ENCODE peak calls at places on chromosome 20, in five cellular contexts. G, A, Z, B and M are unnamed samples. For H3K36me3, the result is how much of the 10 kb centered on the place peaks cover.

GRCh38 chr20:46767127-46767761 is 57.8 kb downstream of the SLC2A10 start:
- DNase-seq in Z (peak), A (peak), G (peak), B (peak), M (peak)

GRCh38 chr20:20706285-20706684 is 6.2 kb downstream of the RALGAPA2 start:
- DNase-seq in B (no peak), A (no peak), Z (no peak), G (no peak), M (no peak)

GRCh38 chr20:1326031-1326930 is 2.7 kb downstream of the SDCBP2 start:
- DNase-seq in B (peak), Z (no peak), G (no peak), A (no peak), M (peak)

GRCh38 chr20:3716195-3716834 is 3.9 kb upstream of the SIGLEC1 start:
- DNase-seq in G (peak), Z (peak), A (peak), B (peak), M (no peak)

GRCh38 chr20:23050847-23051627 is 1.6 kb upstream of the THBD start:
- DNase-seq in A (peak), G (no peak), Z (peak), B (peak), M (peak)

GRCh38 chr20:50892394-50892793 is 38.8 kb downstream of the ADNP start:
- DNase-seq in A (no peak), G (no peak), Z (no peak), B (no peak), M (no peak)

GRCh38 chr20:48025061-48025515 is 239.8 kb upstream of the SULF2 start:
- DNase-seq in G (peak), Z (peak), A (peak), B (peak), M (no peak)

GRCh38 chr20:43416591-43417228 is 41.0 kb upstream of the SRSF6 start:
- DNase-seq in A (no peak), Z (no peak), B (no peak), G (no peak), M (no peak)

GRCh38 chr20:53826597-53827291 is 233.1 kb upstream of the ZNF217 start:
- DNase-seq in G (no peak), B (no peak), A (no peak), Z (no peak), M (no peak)

GRCh38 chr20:34475979-34476736 is 40.1 kb upstream of the DYNLRB1 start:
- DNase-seq in A (peak), B (peak), G (peak), Z (no peak), M (peak)

GRCh38 chr20:36504295-36504694 is 37.0 kb upstream of the MYL9 start:
- DNase-seq in G (no peak), B (no peak), Z (no peak), A (no peak), M (no peak)

GRCh38 chr20:36506253-36506652 is 35.1 kb upstream of the MYL9 start:
- DNase-seq in B (no peak), G (no peak), A (peak), Z (peak), M (no peak)

DNA sequence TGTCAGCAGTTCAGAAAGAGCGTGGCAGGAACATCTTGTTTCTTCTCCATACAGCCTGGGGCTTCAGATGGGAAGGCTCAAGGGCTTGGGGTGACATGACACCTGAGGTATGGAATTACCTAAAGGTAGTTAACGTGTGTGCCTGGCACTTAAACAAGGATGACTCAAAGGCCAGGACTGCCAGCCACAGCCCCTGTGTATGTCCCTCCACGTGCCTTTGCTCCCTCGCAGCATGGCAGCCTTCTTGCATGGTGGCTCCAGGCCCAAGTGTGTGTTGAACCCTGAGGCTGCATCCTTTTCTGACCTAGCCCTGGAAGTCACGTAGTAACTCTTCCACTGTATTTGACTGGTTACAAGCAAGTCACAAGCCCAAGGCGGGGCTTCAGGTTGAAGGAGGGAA is 33.6 kb upstream of the MYL9 start:
- DNase-seq in G (no peak), B (no peak), A (peak), Z (no peak), M (no peak)
- H3K36me3 ChIP-seq in G (half or more), B (under half), A (under half), Z (under half), M (under half)

GRCh38 chr20:35601021-35601973 is 14.3 kb upstream of the SPAG4 start:
- DNase-seq in A (no peak), G (peak), B (peak), Z (peak), M (peak)
- H3K4me3 ChIP-seq in A (no peak), G (peak), B (peak), Z (peak), M (peak)

GRCh38 chr20:60804918-60805631 is 447.0 kb upstream of the CDH4 start:
- DNase-seq in B (no peak), Z (peak), G (no peak), A (no peak), M (no peak)
- H3K9ac ChIP-seq in B (no peak), Z (no peak), G (no peak), A (no peak), M (no peak)

GRCh38 chr20:10877345-10877744 is 203.5 kb upstream of the JAG1 start:
- DNase-seq in G (no peak), Z (no peak), A (no peak), B (no peak), M (no peak)
- H3K36me3 ChIP-seq in G (under half), Z (under half), A (under half), B (under half), M (under half)

GRCh38 chr20:37596168-37596567 is 68.5 kb upstream of the BLCAP start:
- DNase-seq in Z (no peak), B (no peak), A (no peak), G (no peak), M (no peak)

GRCh38 chr20:37600486-37600885 is 72.8 kb upstream of the BLCAP start:
- DNase-seq in B (no peak), G (no peak), Z (no peak), A (no peak), M (no peak)

GRCh38 chr20:37596890-37597539 is 69.3 kb upstream of the BLCAP start:
- DNase-seq in A (no peak), G (no peak), Z (no peak), B (no peak), M (no peak)

GRCh38 chr20:37598611-37599342 is 71.1 kb upstream of the BLCAP start:
- DNase-seq in G (peak), Z (no peak), B (no peak), A (no peak), M (no peak)

GRCh38 chr20:37598101-37598530 is 70.4 kb upstream of the BLCAP start:
- DNase-seq in A (no peak), B (no peak), G (peak), Z (peak), M (no peak)
- H3K4me3 ChIP-seq in A (no peak), B (no peak), G (no peak), Z (no peak), M (no peak)

GRCh38 chr20:44573501-44573869 is 8.9 kb upstream of the PKIG start:
- DNase-seq in G (no peak), Z (no peak), A (no peak), B (no peak), M (no peak)
- H3K9ac ChIP-seq in G (peak), Z (no peak), A (peak), B (no peak), M (no peak)

DNA sequence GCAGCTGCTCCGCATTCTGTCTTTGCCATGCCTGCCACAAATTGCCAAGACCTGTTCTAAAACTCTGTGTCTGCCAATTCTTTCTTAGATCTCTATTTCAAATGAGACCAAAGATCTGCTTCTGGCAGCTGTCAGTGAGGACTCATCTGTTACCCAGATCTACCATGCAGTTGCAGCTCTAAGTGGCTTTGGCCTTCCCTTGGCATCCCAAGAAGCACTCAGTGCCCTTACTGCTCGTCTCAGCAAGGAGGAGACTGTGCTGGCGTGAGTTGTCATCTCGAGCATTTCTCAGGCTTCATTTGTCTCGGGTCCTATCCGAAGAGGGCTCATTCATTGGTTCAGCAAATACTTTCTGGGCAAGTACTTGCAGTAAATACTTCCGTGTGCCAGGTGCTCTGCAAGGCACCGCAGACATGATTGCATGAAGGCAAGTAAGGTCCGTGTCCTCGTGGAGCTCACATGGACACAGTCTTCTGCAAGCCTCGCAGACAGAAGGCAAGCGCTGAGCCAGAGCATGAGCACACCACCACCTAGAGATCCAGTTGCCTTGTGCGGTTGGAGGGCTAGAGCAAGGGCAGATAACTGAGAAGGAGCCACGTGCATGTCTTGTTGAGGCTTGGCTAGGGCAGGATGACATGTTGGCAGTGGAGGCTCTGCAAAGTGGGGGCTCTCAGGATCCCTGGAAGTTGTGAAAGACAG is 19.8 kb upstream of the MROH8 start:
- DNase-seq in A (no peak), B (no peak), Z (no peak), G (no peak), M (no peak)
- H3K36me3 ChIP-seq in A (half or more), B (under half), Z (under half), G (under half), M (under half)

GRCh38 chr20:62695448-62696414 is 12.9 kb upstream of the NTSR1 start:
- DNase-seq in Z (no peak), A (no peak), G (no peak), B (no peak), M (no peak)

GRCh38 chr20:62698231-62698630 is 10.4 kb upstream of the NTSR1 start:
- DNase-seq in B (no peak), Z (no peak), G (no peak), A (no peak), M (no peak)

GRCh38 chr20:62697468-62697912 is 11.1 kb upstream of the NTSR1 start:
- DNase-seq in G (no peak), Z (no peak), B (no peak), A (no peak), M (no peak)

GRCh38 chr20:62696431-62696957 is 12.1 kb upstream of the NTSR1 start:
- DNase-seq in B (no peak), G (no peak), Z (no peak), A (no peak), M (no peak)

GRCh38 chr20:62696999-62697398 is 11.6 kb upstream of the NTSR1 start:
- DNase-seq in Z (no peak), A (no peak), G (no peak), B (no peak), M (no peak)
- H3K4me3 ChIP-seq in Z (no peak), A (no peak), G (no peak), B (no peak), M (no peak)

GRCh38 chr20:62409086-62409853 is 2.2 kb upstream of the CABLES2 start:
- DNase-seq in Z (no peak), A (no peak), B (no peak), G (no peak), M (no peak)
- H3K9ac ChIP-seq in Z (no peak), A (no peak), B (no peak), G (no peak), M (no peak)